ENCODE peak calls at places on chromosomes 6 and 20, in four cellular contexts. N is lung, E is pancreas, J is cardiac muscle cell. I is an unnamed sample.
A peak's percentile ranks its signal among the peaks of the same experiment; 100 is the strongest.

GRCh38 chr20:49846206-49846807 is 33.7 kb downstream of the SLC9A8 start:
- DNase-seq in J (peak; percentile 71), N (peak; percentile 61), E (peak; percentile 52), I (peak; percentile 83)

GRCh38 chr6:38567436-38567835 is 72.3 kb downstream of the BTBD9 start:
- DNase-seq in E (peak; percentile 25), N (peak; percentile 40), J (peak; percentile 14), I (no peak)

GRCh38 chr6:27144740-27145079 is 102.8 kb upstream of the PRSS16 start:
- DNase-seq in J (no peak), E (no peak), N (no peak), I (peak; percentile 22)

GRCh38 chr6:144248470-144249301 is 36.4 kb upstream of the UTRN start:
- DNase-seq in N (no peak), E (no peak), J (no peak), I (no peak)

GRCh38 chr6:63306446-63306845 is 13.3 kb downstream of the LGSN start:
- DNase-seq in N (no peak), J (no peak), E (no peak), I (no peak)

GRCh38 chr20:53611449-53611894 is 17.8 kb upstream of the ZNF217 start:
- DNase-seq in E (peak; percentile 3), J (peak; percentile 71), N (no peak), I (peak; percentile 24)

GRCh38 chr20:12410783-12411182 is 493.1 kb downstream of the BTBD3 start:
- DNase-seq in E (no peak), N (no peak), J (no peak), I (no peak)

GRCh38 chr20:31967830-31968249 is at the start of gene XKR7:
- DNase-seq in E (no peak), N (no peak), J (peak; percentile 23), I (peak; percentile 59)

GRCh38 chr20:52895662-52896061 is 76.5 kb upstream of the TSHZ2 start:
- DNase-seq in E (no peak), J (no peak), N (no peak), I (no peak)

GRCh38 chr6:98957440-98957839 is 9.7 kb upstream of the FBXL4 start:
- DNase-seq in E (no peak), J (no peak), N (no peak), I (no peak)

GRCh38 chr20:38243617-38244016 is 16.9 kb downstream of the KIAA1755 start:
- DNase-seq in N (no peak), J (no peak), E (no peak), I (no peak)

GRCh38 chr6:1958257-1958656 is 287.1 kb downstream of the GMDS start:
- DNase-seq in N (no peak), E (no peak), J (no peak), I (no peak)

GRCh38 chr6:33931799-33932198 is 128.0 kb upstream of the MLN start:
- DNase-seq in E (no peak), N (no peak), J (no peak), I (no peak)

GRCh38 chr6:56101141-56101553 is 146.2 kb downstream of the COL21A1 start:
- DNase-seq in N (no peak), E (no peak), J (no peak), I (no peak)

GRCh38 chr6:57262901-57263694 is 41.0 kb upstream of the RAB23 start:
- DNase-seq in J (no peak), E (no peak), N (no peak), I (no peak)

GRCh38 chr6:5638666-5639065 is 368.1 kb downstream of the NRN1 start:
- DNase-seq in J (no peak), N (no peak), E (no peak), I (no peak)

GRCh38 chr6:38827024-38827423 is 111.9 kb downstream of the DNAH8 start:
- DNase-seq in J (no peak), N (no peak), E (no peak), I (no peak)

GRCh38 chr20:58039569-58040092 is 188.8 kb downstream of the ANKRD60 start:
- DNase-seq in N (no peak), E (no peak), J (no peak), I (no peak)

GRCh38 chr6:100453701-100454521 is 10.8 kb downstream of the SIM1 start:
- DNase-seq in N (no peak), E (peak; percentile 72), J (no peak), I (peak; percentile 86)

GRCh38 chr6:4664117-4664626 is 112.0 kb upstream of the CDYL start:
- DNase-seq in N (no peak), J (no peak), E (peak; percentile 10), I (no peak)

GRCh38 chr20:63772781-63773520 is 33.4 kb downstream of the SLC2A4RG start:
- DNase-seq in N (no peak), E (no peak), J (no peak), I (no peak)

GRCh38 chr20:3696200-3696599 is 14.4 kb upstream of the ADAM33 start:
- DNase-seq in E (no peak), N (no peak), J (no peak), I (no peak)

GRCh38 chr6:138405816-138406403 is 1.9 kb downstream of the HEBP2 start:
- DNase-seq in J (no peak), E (no peak), N (no peak), I (no peak)

GRCh38 chr6:91435630-91436029 is 848.8 kb upstream of the MAP3K7 start:
- DNase-seq in N (no peak), J (no peak), E (no peak), I (no peak)

GRCh38 chr6:116450769-116451740 is 10.1 kb upstream of the CALHM6 start:
- DNase-seq in E (peak; percentile 24), N (no peak), J (no peak), I (no peak)

GRCh38 chr6:18388252-18388651 is 1.1 kb downstream of the RNF144B start:
- DNase-seq in J (no peak), E (no peak), N (no peak), I (no peak)

GRCh38 chr6:34226731-34227586 is 9.7 kb upstream of the HMGA1 start:
- DNase-seq in J (no peak), N (no peak), E (no peak), I (peak; percentile 34)

GRCh38 chr6:149079911-149080501 is 237.5 kb upstream of the TAB2 start:
- DNase-seq in E (no peak), N (no peak), J (peak; percentile 51), I (no peak)

DNA sequence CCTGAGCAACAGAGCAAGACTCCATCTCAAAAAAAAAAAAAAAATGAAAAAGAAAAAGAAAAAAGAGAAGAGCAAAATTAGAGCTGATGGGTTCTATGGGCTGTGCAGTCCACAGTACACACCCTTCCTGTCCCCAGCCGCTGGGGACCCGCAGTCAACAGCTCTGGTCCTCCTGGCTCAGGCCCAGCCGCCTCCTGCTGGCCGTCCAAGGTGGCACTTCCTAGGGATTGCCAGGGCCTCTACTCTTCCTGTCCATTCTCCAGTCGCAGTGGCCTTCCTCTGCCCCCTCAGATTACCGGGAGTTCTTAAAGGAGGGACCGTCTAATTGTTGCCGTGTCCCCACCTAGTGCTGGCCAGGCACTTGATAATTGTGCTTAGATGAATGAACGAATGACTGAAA is 41.7 kb downstream of the TMEM242 start:
- DNase-seq in E (peak; percentile 68), N (no peak), J (no peak), I (no peak)
- TF ChIP-seq CTCF in E (peak; percentile 16), N (no peak), J (peak; percentile 31), I (peak; percentile 34)

GRCh38 chr6:153814136-153814535 is 224.9 kb upstream of the OPRM1 start:
- DNase-seq in N (no peak), J (no peak), E (no peak), I (peak; percentile 52)
- TF ChIP-seq CTCF in N (no peak), J (no peak), E (no peak), I (peak; percentile 60)

DNA sequence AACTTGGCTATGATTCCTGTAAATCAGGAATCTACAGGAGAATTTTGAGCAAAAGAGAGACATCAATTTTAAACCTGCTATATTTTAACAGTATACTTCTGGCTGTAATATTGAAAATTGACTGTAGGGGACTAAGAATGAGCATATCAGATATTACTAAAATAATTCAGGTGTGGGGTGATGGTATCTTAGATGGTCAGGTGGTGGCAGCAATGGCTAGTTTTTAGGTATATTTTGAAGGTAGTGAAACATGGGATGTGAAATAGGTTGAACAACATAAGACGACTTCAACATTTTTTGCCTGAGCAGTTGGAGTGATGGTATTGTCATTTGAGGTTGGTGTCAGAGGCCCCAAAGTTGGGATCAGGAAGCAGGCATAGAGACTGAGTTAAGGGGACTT is 32.1 kb downstream of the FAM83B start:
- DNase-seq in N (no peak), J (no peak), E (no peak), I (no peak)
- TF ChIP-seq CTCF in N (no peak), J (no peak), E (no peak), I (no peak)

GRCh38 chr6:131678401-131678800 is 22.8 kb downstream of the OR2A4 start:
- DNase-seq in N (no peak), J (no peak), E (no peak), I (peak; percentile 2)
- TF ChIP-seq CTCF in N (no peak), J (no peak), E (no peak), I (no peak)

GRCh38 chr6:29129326-29130012 is 21.6 kb downstream of the OR2J3 start:
- DNase-seq in E (no peak), J (no peak), N (no peak), I (no peak)
- TF ChIP-seq CTCF in E (no peak), J (no peak), N (no peak), I (no peak)

GRCh38 chr20:60048634-60049578 is 90.7 kb downstream of the CDH26 start:
- DNase-seq in N (no peak), E (no peak), J (no peak), I (no peak)

GRCh38 chr20:60052322-60052721 is 94.1 kb downstream of the CDH26 start:
- DNase-seq in E (no peak), J (no peak), N (no peak), I (no peak)

GRCh38 chr20:60053125-60053812 is 95.0 kb downstream of the CDH26 start:
- DNase-seq in N (no peak), J (no peak), E (no peak), I (no peak)

GRCh38 chr20:60049601-60050000 is 91.4 kb downstream of the CDH26 start:
- DNase-seq in N (no peak), J (no peak), E (no peak), I (no peak)

DNA sequence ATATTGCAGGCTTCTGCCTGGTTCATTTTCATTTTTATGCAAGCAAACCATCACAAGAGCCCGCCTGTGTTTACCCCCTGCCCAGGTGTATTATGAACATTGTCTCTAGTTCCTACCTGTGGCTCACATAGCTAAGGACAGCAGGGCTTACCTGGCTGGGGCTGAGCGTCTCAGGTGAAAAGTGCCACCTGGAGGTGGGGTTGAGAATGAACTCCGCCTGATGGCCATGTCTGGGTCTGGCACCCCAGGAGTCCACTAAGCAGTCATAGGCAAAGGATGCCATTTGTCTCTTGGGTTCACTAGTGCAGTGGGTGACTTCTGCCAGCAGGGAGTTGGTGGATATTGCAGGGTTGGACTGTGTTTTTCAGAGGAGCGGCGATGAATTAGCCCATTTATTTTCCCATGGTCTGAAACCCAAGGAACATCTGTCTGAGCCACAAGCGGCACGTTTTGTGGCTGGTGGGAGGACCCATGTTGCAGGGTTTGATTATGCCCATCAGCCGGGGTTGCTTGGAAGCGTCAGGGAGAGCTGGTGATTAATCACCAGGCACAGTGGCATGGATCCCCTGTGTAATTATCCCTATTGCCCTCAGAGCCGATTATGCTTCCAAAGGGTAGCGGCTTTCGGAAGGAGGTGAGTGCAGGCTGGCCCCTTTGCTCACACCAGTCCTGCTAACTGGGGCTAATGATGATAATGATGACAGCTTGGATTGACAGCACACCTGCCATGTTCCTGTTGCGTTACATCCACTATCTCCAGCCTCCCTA is 92.2 kb downstream of the CDH26 start:
- DNase-seq in J (peak; percentile 22), N (no peak), E (peak; percentile 51), I (no peak)
- TF ChIP-seq CTCF in J (no peak), N (peak; percentile 5), E (peak; percentile 41), I (peak; percentile 41)

I was measured in neural progenitor cell.